ENCODE peak calls at places on chromosomes 7 and 10, in five cellular contexts. F is OCI-LY7, S is colonic mucosa, W is Caco-2, G is heart left ventricle. N is an unnamed sample.

GRCh38 chr10:391304-391703 is 256.0 kb downstream of the ZMYND11 start:
- DNase-seq in F (no peak), S (no peak), W (no peak), G (peak; percentile 65), N (no peak)

GRCh38 chr10:110103921-110104461 is 96.2 kb downstream of the ADD3 start:
- DNase-seq in F (no peak), S (no peak), W (no peak), G (no peak), N (no peak)

GRCh38 chr10:33489606-33490176 is 155.2 kb upstream of the NRP1 start:
- DNase-seq in F (no peak), S (no peak), W (no peak), G (no peak), N (no peak)

GRCh38 chr10:31808258-31809218 is 120.1 kb downstream of the ARHGAP12 start:
- DNase-seq in F (peak; percentile 59), S (no peak), W (no peak), G (peak; percentile 51), N (no peak)

GRCh38 chr10:50216894-50217293 is 34.4 kb downstream of the ASAH2 start:
- DNase-seq in F (no peak), S (no peak), W (no peak), G (no peak), N (no peak)

GRCh38 chr7:95980073-95980655 is 207.8 kb downstream of the DYNC1I1 start:
- DNase-seq in F (no peak), S (no peak), W (no peak), G (no peak), N (no peak)

GRCh38 chr7:80018941-80019808 is 115.5 kb upstream of the GNAI1 start:
- DNase-seq in F (peak; percentile 53), S (peak; percentile 30), W (peak; percentile 37), G (no peak), N (no peak)

GRCh38 chr10:90306187-90306586 is 551.7 kb downstream of the HTR7 start:
- DNase-seq in F (no peak), S (no peak), W (no peak), G (no peak), N (no peak)

GRCh38 chr10:49534670-49535381 is 4.1 kb downstream of the ERCC6 start:
- DNase-seq in F (peak; percentile 19), S (no peak), W (no peak), G (no peak), N (no peak)

GRCh38 chr10:35535136-35535535 is 70.0 kb upstream of the GJD4 start:
- DNase-seq in F (no peak), S (no peak), W (no peak), G (no peak), N (no peak)

GRCh38 chr10:102775973-102776669 is 32.4 kb downstream of the WBP1L start:
- DNase-seq in F (no peak), S (peak; percentile 62), W (peak; percentile 45), G (peak; percentile 89), N (no peak)

GRCh38 chr10:102775201-102775972 is 31.6 kb downstream of the WBP1L start:
- DNase-seq in F (no peak), S (no peak), W (no peak), G (peak; percentile 71), N (no peak)

GRCh38 chr10:102770792-102771191 is 27.0 kb downstream of the WBP1L start:
- DNase-seq in F (no peak), S (no peak), W (no peak), G (no peak), N (no peak)

GRCh38 chr10:102773986-102774385 is 30.2 kb downstream of the WBP1L start:
- DNase-seq in F (no peak), S (no peak), W (no peak), G (no peak), N (no peak)

GRCh38 chr10:102773320-102773719 is 29.6 kb downstream of the WBP1L start:
- DNase-seq in F (no peak), S (no peak), W (no peak), G (no peak), N (no peak)
- H3K4me1 ChIP-seq in F (no peaks in the 10 kb centered on the region), S (no peaks in the 10 kb centered on the region), W (peaks cover 60% of the 10 kb centered on the region), G (peaks cover 64% of the 10 kb centered on the region), N (peaks cover 54% of the 10 kb centered on the region)

GRCh38 chr7:98724591-98724990 is 107.5 kb downstream of the NPTX2 start:
- DNase-seq in F (no peak), S (no peak), W (no peak), G (no peak), N (no peak)

GRCh38 chr7:98730331-98730730 is 113.2 kb downstream of the NPTX2 start:
- DNase-seq in F (no peak), S (no peak), W (no peak), G (no peak), N (no peak)

GRCh38 chr7:98731651-98732050 is 114.6 kb downstream of the NPTX2 start:
- DNase-seq in F (no peak), S (no peak), W (no peak), G (no peak), N (no peak)

GRCh38 chr7:98728555-98728954 is 111.5 kb downstream of the NPTX2 start:
- DNase-seq in F (no peak), S (no peak), W (no peak), G (no peak), N (no peak)

GRCh38 chr7:98727146-98727709 is 110.1 kb downstream of the NPTX2 start:
- DNase-seq in F (no peak), S (no peak), W (no peak), G (no peak), N (no peak)
- TF ChIP-seq CTCF in F (no peak), S (no peak), W (no peak), G (no peak), N (no peak)

GRCh38 chr7:16649196-16649595 is 3.2 kb downstream of the BZW2 start:
- DNase-seq in F (no peak), S (no peak), W (no peak), G (no peak), N (no peak)

GRCh38 chr7:16652888-16653287 is 6.9 kb downstream of the BZW2 start:
- DNase-seq in F (no peak), S (no peak), W (no peak), G (no peak), N (no peak)

GRCh38 chr7:16652255-16652583 is 6.2 kb downstream of the BZW2 start:
- DNase-seq in F (no peak), S (no peak), W (no peak), G (no peak), N (no peak)

GRCh38 chr7:16650266-16650665 is 4.3 kb downstream of the BZW2 start:
- DNase-seq in F (no peak), S (no peak), W (no peak), G (no peak), N (no peak)

DNA sequence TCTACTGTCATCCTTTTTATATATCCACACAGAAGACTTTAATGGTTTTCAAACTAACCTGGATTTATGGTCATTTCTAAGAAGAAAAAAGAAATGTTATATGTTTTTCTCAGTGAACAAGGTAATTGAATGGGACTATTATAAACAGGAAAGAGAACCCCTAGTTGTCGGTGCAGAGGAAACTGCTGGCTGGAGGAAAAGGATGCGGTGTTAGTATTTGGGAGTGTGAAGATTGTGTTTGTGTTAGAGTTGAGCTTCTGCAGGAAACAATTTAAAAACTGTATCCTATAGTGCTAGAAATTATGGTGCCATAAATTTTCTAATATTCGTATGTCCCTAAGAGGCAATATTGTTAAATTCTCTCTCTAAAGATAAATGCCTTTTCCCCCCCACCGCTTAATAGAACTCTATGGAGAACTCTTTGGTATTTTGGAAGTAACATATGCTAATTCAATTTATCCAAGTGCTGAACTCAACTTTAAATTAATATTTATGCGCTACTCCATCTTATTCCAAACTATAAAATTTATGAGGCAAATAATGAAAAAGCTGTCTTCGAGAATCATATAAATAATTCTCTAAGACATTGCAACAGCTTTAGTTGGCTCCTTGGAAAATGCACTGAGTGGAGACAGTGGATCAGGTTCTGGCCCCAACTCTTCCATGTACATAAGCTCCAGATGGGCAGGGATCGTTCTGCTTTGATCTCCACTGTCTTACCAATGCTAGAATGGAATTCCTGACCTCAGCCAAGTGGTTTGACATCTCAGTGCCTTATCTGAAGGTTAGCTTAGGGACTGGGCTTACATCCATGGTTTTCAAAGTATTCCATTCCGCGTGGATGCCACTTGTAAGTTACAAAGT is 5.6 kb downstream of the BZW2 start:
- DNase-seq in F (no peak), S (no peak), W (peak; percentile 60), G (no peak), N (no peak)
- H3K4me1 ChIP-seq in F (peaks cover 35% of the 10 kb centered on the region), S (peaks cover 5% of the 10 kb centered on the region), W (peaks cover 69% of the 10 kb centered on the region), G (peaks cover 45% of the 10 kb centered on the region), N (peaks cover 24% of the 10 kb centered on the region)

GRCh38 chr7:2736411-2736914 is 48.5 kb downstream of the AMZ1 start:
- DNase-seq in F (no peak), S (no peak), W (peak; percentile 21), G (no peak), N (no peak)
- TF ChIP-seq CTCF in F (no peak), S (no peak), W (no peak), G (no peak), N (no peak)

GRCh38 chr10:62085404-62085803 is 183.2 kb downstream of the RTKN2 start:
- DNase-seq in F (no peak), S (no peak), W (no peak), G (no peak), N (no peak)
- H3K4me1 ChIP-seq in F (peaks cover 42% of the 10 kb centered on the region), S (peaks cover 11% of the 10 kb centered on the region), W (peaks cover 49% of the 10 kb centered on the region), G (peaks cover 43% of the 10 kb centered on the region), N (peaks cover 51% of the 10 kb centered on the region)

GRCh38 chr7:47481656-47482012 is 100.3 kb downstream of the TNS3 start:
- DNase-seq in F (no peak), S (no peak), W (no peak), G (no peak), N (no peak)

GRCh38 chr7:47478017-47478344 is 103.9 kb downstream of the TNS3 start:
- DNase-seq in F (no peak), S (no peak), W (no peak), G (no peak), N (no peak)

GRCh38 chr7:47478926-47479791 is 102.8 kb downstream of the TNS3 start:
- DNase-seq in F (no peak), S (no peak), W (no peak), G (no peak), N (no peak)

GRCh38 chr7:47480576-47481538 is 101.1 kb downstream of the TNS3 start:
- DNase-seq in F (no peak), S (no peak), W (no peak), G (no peak), N (no peak)

DNA sequence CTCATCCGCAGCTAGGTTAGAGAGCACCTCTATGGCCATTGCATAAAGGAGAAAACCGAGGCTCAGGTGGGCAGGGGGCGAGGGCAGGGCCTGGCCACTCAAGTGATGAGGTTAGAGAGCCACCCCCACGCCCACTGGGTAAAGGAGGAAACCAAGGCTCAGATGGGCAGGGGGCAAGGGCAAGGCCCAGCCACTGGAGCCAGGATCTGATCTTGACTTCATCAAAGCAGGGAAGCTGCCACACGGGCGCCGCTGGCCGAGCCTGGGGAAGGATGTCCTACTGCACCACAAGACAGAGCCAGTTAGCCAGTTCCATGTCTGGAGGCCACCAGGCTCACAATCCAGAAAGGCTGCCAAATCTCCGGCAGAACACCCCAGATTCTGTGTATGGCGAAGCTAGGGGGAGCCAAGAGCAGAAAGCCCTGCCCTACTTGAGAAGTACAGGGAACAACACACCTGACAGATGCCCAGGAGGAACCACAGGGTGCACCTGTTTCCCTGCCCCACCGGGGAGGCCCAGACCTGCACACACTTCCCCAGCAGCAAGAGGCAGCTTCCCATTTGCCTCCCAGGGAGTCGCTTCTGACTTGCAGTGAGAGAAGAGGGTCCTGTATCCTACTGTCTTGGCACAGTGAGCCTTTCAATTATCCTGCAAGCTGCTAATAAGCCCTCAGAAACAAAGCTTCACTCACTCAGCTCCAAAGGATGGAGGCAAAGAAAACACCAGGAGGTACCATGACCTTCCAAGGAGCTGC is 101.9 kb downstream of the TNS3 start:
- DNase-seq in F (peak; percentile 57), S (no peak), W (no peak), G (no peak), N (no peak)
- TF ChIP-seq CTCF in F (peak; percentile 45), S (no peak), W (no peak), G (no peak), N (no peak)

N was measured in esophagus squamous epithelium.